ENCODE peak calls at places on chromosomes 4 and X, in five cellular contexts. One of them, this sample, is unnamed.
A peak's percentile ranks its signal among the peaks of the same experiment; 100 is the strongest.

GRCh38 chr4:27624749-27625148 is 764.1 kb downstream of the STIM2 start:
- DNase-seq in GM23248: no peak
- DNase-seq in ovary: no peak
- DNase-seq in small intestine: no peak
- DNase-seq in naive thymus-derived CD4-positive, alpha-beta T cell: no peak
- DNase-seq in this sample: no peak

GRCh38 chr4:169791527-169792156 is 33.9 kb upstream of the HPF1 start:
- DNase-seq in GM23248: peak; percentile 86
- DNase-seq in ovary: peak; percentile 37
- DNase-seq in small intestine: peak; percentile 19
- DNase-seq in naive thymus-derived CD4-positive, alpha-beta T cell: no peak
- DNase-seq in this sample: no peak

GRCh38 chr4:140256941-140257340 is 103.0 kb upstream of the MAML3 start:
- DNase-seq in GM23248: peak; percentile 40
- DNase-seq in ovary: no peak
- DNase-seq in small intestine: peak; percentile 45
- DNase-seq in naive thymus-derived CD4-positive, alpha-beta T cell: no peak
- DNase-seq in this sample: no peak

GRCh38 chr4:76301068-76301774 is 5.3 kb upstream of the STBD1 start:
- DNase-seq in GM23248: peak; percentile 87
- DNase-seq in ovary: no peak
- DNase-seq in small intestine: peak; percentile 39
- DNase-seq in naive thymus-derived CD4-positive, alpha-beta T cell: no peak
- DNase-seq in this sample: no peak

GRCh38 chr4:108068422-108068821 is 78.7 kb downstream of the HADH start:
- DNase-seq in GM23248: peak; percentile 35
- DNase-seq in ovary: no peak
- DNase-seq in small intestine: no peak
- DNase-seq in naive thymus-derived CD4-positive, alpha-beta T cell: no peak
- DNase-seq in this sample: no peak

GRCh38 chr4:41866799-41867677 is 68.2 kb upstream of the TMEM33 start:
- DNase-seq in GM23248: no peak
- DNase-seq in ovary: no peak
- DNase-seq in small intestine: no peak
- DNase-seq in naive thymus-derived CD4-positive, alpha-beta T cell: no peak
- DNase-seq in this sample: no peak

GRCh38 chrX:100353326-100353725 is 56.7 kb downstream of the PCDH19 start:
- DNase-seq in GM23248: no peak
- DNase-seq in ovary: no peak
- DNase-seq in small intestine: no peak
- DNase-seq in naive thymus-derived CD4-positive, alpha-beta T cell: no peak
- DNase-seq in this sample: no peak

GRCh38 chrX:69546417-69546816 is 42.3 kb downstream of the NALF2 start:
- DNase-seq in GM23248: no peak
- DNase-seq in ovary: no peak
- DNase-seq in small intestine: no peak
- DNase-seq in naive thymus-derived CD4-positive, alpha-beta T cell: no peak
- DNase-seq in this sample: no peak

GRCh38 chr4:158005021-158005420 is 167.8 kb downstream of the GASK1B start:
- DNase-seq in GM23248: no peak
- DNase-seq in ovary: no peak
- DNase-seq in small intestine: no peak
- DNase-seq in naive thymus-derived CD4-positive, alpha-beta T cell: no peak
- DNase-seq in this sample: no peak

GRCh38 chrX:54484666-54485065 is 11.4 kb downstream of the FGD1 start:
- DNase-seq in GM23248: peak; percentile 41
- DNase-seq in ovary: no peak
- DNase-seq in small intestine: no peak
- DNase-seq in naive thymus-derived CD4-positive, alpha-beta T cell: no peak
- DNase-seq in this sample: no peak

GRCh38 chr4:38768968-38769394 is 13.8 kb downstream of the TLR10 start:
- DNase-seq in GM23248: no peak
- DNase-seq in ovary: no peak
- DNase-seq in small intestine: no peak
- DNase-seq in naive thymus-derived CD4-positive, alpha-beta T cell: no peak
- DNase-seq in this sample: no peak
- H3K9me3 ChIP-seq in GM23248: no peaks in the 10 kb centered on the region
- H3K9me3 ChIP-seq in ovary: no peaks in the 10 kb centered on the region
- H3K9me3 ChIP-seq in small intestine: no peaks in the 10 kb centered on the region
- H3K9me3 ChIP-seq in naive thymus-derived CD4-positive, alpha-beta T cell: no peaks in the 10 kb centered on the region
- H3K9me3 ChIP-seq in this sample: no peaks in the 10 kb centered on the region

GRCh38 chrX:75786290-75786689 is 1.2 kb upstream of the MAGEE2 start:
- DNase-seq in GM23248: no peak
- DNase-seq in ovary: no peak
- DNase-seq in small intestine: no peak
- DNase-seq in naive thymus-derived CD4-positive, alpha-beta T cell: no peak
- DNase-seq in this sample: no peak

GRCh38 chrX:75784689-75785491 is at the start of gene MAGEE2:
- DNase-seq in GM23248: peak; percentile 23
- DNase-seq in ovary: no peak
- DNase-seq in small intestine: no peak
- DNase-seq in naive thymus-derived CD4-positive, alpha-beta T cell: no peak
- DNase-seq in this sample: no peak

GRCh38 chrX:75781618-75782017 is 3.4 kb downstream of the MAGEE2 start:
- DNase-seq in GM23248: peak; percentile 10
- DNase-seq in ovary: no peak
- DNase-seq in small intestine: no peak
- DNase-seq in naive thymus-derived CD4-positive, alpha-beta T cell: no peak
- DNase-seq in this sample: no peak
- H3K9me3 ChIP-seq in GM23248: no peaks in the 10 kb centered on the region
- H3K9me3 ChIP-seq in ovary: no peaks in the 10 kb centered on the region
- H3K9me3 ChIP-seq in small intestine: peaks cover 2% of the 10 kb centered on the region
- H3K9me3 ChIP-seq in naive thymus-derived CD4-positive, alpha-beta T cell: no peaks in the 10 kb centered on the region
- H3K9me3 ChIP-seq in this sample: no peaks in the 10 kb centered on the region

GRCh38 chr4:11739992-11740391 is 311.3 kb upstream of the HS3ST1 start:
- DNase-seq in GM23248: no peak
- DNase-seq in ovary: no peak
- DNase-seq in small intestine: peak; percentile 42
- DNase-seq in naive thymus-derived CD4-positive, alpha-beta T cell: no peak
- DNase-seq in this sample: no peak

GRCh38 chr4:11746734-11747133 is 318.0 kb upstream of the HS3ST1 start:
- DNase-seq in GM23248: no peak
- DNase-seq in ovary: no peak
- DNase-seq in small intestine: no peak
- DNase-seq in naive thymus-derived CD4-positive, alpha-beta T cell: no peak
- DNase-seq in this sample: no peak

GRCh38 chr4:11741190-11741652 is 312.5 kb upstream of the HS3ST1 start:
- DNase-seq in GM23248: no peak
- DNase-seq in ovary: no peak
- DNase-seq in small intestine: peak; percentile 61
- DNase-seq in naive thymus-derived CD4-positive, alpha-beta T cell: no peak
- DNase-seq in this sample: no peak

GRCh38 chr4:11743236-11743635 is 314.5 kb upstream of the HS3ST1 start:
- DNase-seq in GM23248: no peak
- DNase-seq in ovary: no peak
- DNase-seq in small intestine: no peak
- DNase-seq in naive thymus-derived CD4-positive, alpha-beta T cell: no peak
- DNase-seq in this sample: no peak

GRCh38 chr4:11743961-11744360 is 315.3 kb upstream of the HS3ST1 start:
- DNase-seq in GM23248: no peak
- DNase-seq in ovary: no peak
- DNase-seq in small intestine: no peak
- DNase-seq in naive thymus-derived CD4-positive, alpha-beta T cell: no peak
- DNase-seq in this sample: no peak
- H3K9me3 ChIP-seq in GM23248: no peaks in the 10 kb centered on the region
- H3K9me3 ChIP-seq in ovary: no peaks in the 10 kb centered on the region
- H3K9me3 ChIP-seq in small intestine: no peaks in the 10 kb centered on the region
- H3K9me3 ChIP-seq in naive thymus-derived CD4-positive, alpha-beta T cell: no peaks in the 10 kb centered on the region
- H3K9me3 ChIP-seq in this sample: no peaks in the 10 kb centered on the region

GRCh38 chrX:19462879-19463278 is 52.4 kb downstream of the MAP3K15 start:
- DNase-seq in GM23248: no peak
- DNase-seq in ovary: no peak
- DNase-seq in small intestine: no peak
- DNase-seq in naive thymus-derived CD4-positive, alpha-beta T cell: no peak
- DNase-seq in this sample: no peak

GRCh38 chrX:19457662-19458061 is 57.6 kb downstream of the MAP3K15 start:
- DNase-seq in GM23248: no peak
- DNase-seq in ovary: no peak
- DNase-seq in small intestine: no peak
- DNase-seq in naive thymus-derived CD4-positive, alpha-beta T cell: no peak
- DNase-seq in this sample: no peak

GRCh38 chrX:19462231-19462630 is 53.1 kb downstream of the MAP3K15 start:
- DNase-seq in GM23248: no peak
- DNase-seq in ovary: no peak
- DNase-seq in small intestine: no peak
- DNase-seq in naive thymus-derived CD4-positive, alpha-beta T cell: no peak
- DNase-seq in this sample: no peak
- H3K9me3 ChIP-seq in GM23248: no peaks in the 10 kb centered on the region
- H3K9me3 ChIP-seq in ovary: no peaks in the 10 kb centered on the region
- H3K9me3 ChIP-seq in small intestine: no peaks in the 10 kb centered on the region
- H3K9me3 ChIP-seq in naive thymus-derived CD4-positive, alpha-beta T cell: no peaks in the 10 kb centered on the region
- H3K9me3 ChIP-seq in this sample: no peaks in the 10 kb centered on the region

GRCh38 chrX:154731881-154732280 is 19.0 kb downstream of the GAB3 start:
- DNase-seq in GM23248: peak; percentile 10
- DNase-seq in ovary: no peak
- DNase-seq in small intestine: no peak
- DNase-seq in naive thymus-derived CD4-positive, alpha-beta T cell: no peak
- DNase-seq in this sample: no peak

GRCh38 chrX:154734101-154734781 is 16.6 kb downstream of the GAB3 start:
- DNase-seq in GM23248: peak; percentile 60
- DNase-seq in ovary: peak; percentile 38
- DNase-seq in small intestine: peak; percentile 29
- DNase-seq in naive thymus-derived CD4-positive, alpha-beta T cell: no peak
- DNase-seq in this sample: no peak

GRCh38 chrX:154732421-154733071 is 18.3 kb downstream of the GAB3 start:
- DNase-seq in GM23248: peak; percentile 64
- DNase-seq in ovary: no peak
- DNase-seq in small intestine: no peak
- DNase-seq in naive thymus-derived CD4-positive, alpha-beta T cell: no peak
- DNase-seq in this sample: no peak

GRCh38 chrX:154731203-154731602 is 19.7 kb downstream of the GAB3 start:
- DNase-seq in GM23248: no peak
- DNase-seq in ovary: no peak
- DNase-seq in small intestine: peak; percentile 28
- DNase-seq in naive thymus-derived CD4-positive, alpha-beta T cell: no peak
- DNase-seq in this sample: no peak

DNA sequence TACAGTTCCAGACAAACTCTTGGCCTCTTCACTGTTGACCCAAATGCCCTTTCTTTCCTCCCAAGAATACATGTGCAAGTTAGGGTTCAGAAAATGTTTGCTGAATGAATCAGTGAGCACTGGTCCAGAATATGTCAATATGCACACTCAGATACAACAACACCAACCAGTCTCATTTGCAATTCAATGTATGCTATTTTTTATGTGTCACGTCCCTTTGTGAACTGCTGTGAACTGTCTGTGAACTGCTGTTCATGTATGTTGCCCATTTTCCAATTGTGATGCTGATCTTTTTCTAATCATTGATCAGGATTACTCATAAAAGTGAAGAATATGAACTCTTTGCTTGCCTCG is 17.8 kb downstream of the GAB3 start:
- DNase-seq in GM23248: no peak
- DNase-seq in ovary: no peak
- DNase-seq in small intestine: no peak
- DNase-seq in naive thymus-derived CD4-positive, alpha-beta T cell: no peak
- DNase-seq in this sample: no peak
- H3K9me3 ChIP-seq in GM23248: no peaks in the 10 kb centered on the region
- H3K9me3 ChIP-seq in ovary: no peaks in the 10 kb centered on the region
- H3K9me3 ChIP-seq in small intestine: no peaks in the 10 kb centered on the region
- H3K9me3 ChIP-seq in naive thymus-derived CD4-positive, alpha-beta T cell: no peaks in the 10 kb centered on the region
- H3K9me3 ChIP-seq in this sample: no peaks in the 10 kb centered on the region